ENCODE peak calls at places on chromosomes 7 and 10, in nine cellular contexts. O is neural crest cell, F is cardiac fibroblast, R is AG09319, A is GM12865, Z is GM12878, U is A549, G is endothelial cell, H is astrocyte of the spinal cord. K is an unnamed sample.

GRCh38 chr10:29057712-29058426 is 231.0 kb upstream of the LYZL1 start:
- DNase-seq in R (no peak), F (no peak), U (no peak), H (no peak), O (no peak), Z (no peak), G (no peak), A (no peak), K (no peak)

GRCh38 chr7:36606442-36607205 is 117.7 kb downstream of the AOAH start:
- DNase-seq in R (no peak), Z (no peak), H (no peak), U (no peak), G (no peak), A (no peak), F (no peak), O (no peak), K (no peak)

GRCh38 chr7:113209449-113210203 is 91.3 kb upstream of the SMIM30 start:
- DNase-seq in O (no peak), Z (no peak), F (peak), U (no peak), G (no peak), H (peak), R (no peak), A (no peak), K (peak)

GRCh38 chr7:110148054-110148453 is 942.9 kb upstream of the LRRN3 start:
- DNase-seq in G (no peak), H (no peak), Z (no peak), F (no peak), A (no peak), R (no peak), U (no peak), O (no peak), K (no peak)

GRCh38 chr10:113920819-113921345 is 66.4 kb downstream of the NHLRC2 start:
- DNase-seq in F (no peak), G (no peak), R (no peak), A (no peak), O (no peak), U (no peak), H (no peak), Z (no peak), K (no peak)

GRCh38 chr7:21916176-21916575 is 29.5 kb downstream of the CDCA7L start:
- DNase-seq in U (no peak), A (no peak), O (no peak), R (no peak), Z (no peak), F (no peak), H (no peak), G (no peak), K (no peak)

GRCh38 chr10:17206210-17206709 is 4.8 kb upstream of the TRDMT1 start:
- DNase-seq in H (peak), R (no peak), G (no peak), U (no peak), Z (no peak), A (peak), F (peak), O (no peak), K (peak)

GRCh38 chr10:58508316-58508715 is 4.4 kb upstream of the BICC1 start:
- DNase-seq in Z (no peak), U (no peak), O (no peak), F (peak), R (peak), H (no peak), G (no peak), A (no peak), K (peak)

GRCh38 chr10:73965890-73966768 is 31.8 kb upstream of the VCL start:
- DNase-seq in A (no peak), G (peak), O (peak), Z (no peak), R (peak), U (peak), H (peak), F (peak), K (peak)

GRCh38 chr7:96287168-96287567 is 34.7 kb downstream of the SLC25A13 start:
- DNase-seq in R (no peak), U (no peak), H (no peak), O (no peak), A (no peak), F (no peak), Z (no peak), G (no peak), K (no peak)

GRCh38 chr10:31142026-31142425 is 110.4 kb upstream of the ZNF438 start:
- DNase-seq in R (no peak), F (peak), G (no peak), H (peak), O (no peak), U (no peak), Z (no peak), A (no peak), K (peak)

GRCh38 chr10:71569775-71570588 is 149.6 kb downstream of the C10orf105 start:
- DNase-seq in U (peak), A (peak), Z (no peak), G (peak), F (peak), O (peak), R (no peak), H (peak), K (peak)

GRCh38 chr7:53383131-53383530 is 347.7 kb downstream of the POM121L12 start:
- DNase-seq in G (no peak), H (peak), Z (no peak), R (no peak), U (no peak), A (no peak), F (peak), O (no peak), K (no peak)

GRCh38 chr10:7035111-7035761 is 375.6 kb downstream of the SFMBT2 start:
- DNase-seq in R (no peak), A (no peak), F (no peak), H (no peak), O (no peak), G (no peak), U (no peak), Z (no peak), K (no peak)

GRCh38 chr10:43229208-43230061 is 37.4 kb downstream of the RASGEF1A start:
- DNase-seq in H (no peak), A (no peak), U (peak), O (no peak), R (no peak), Z (no peak), G (peak), F (no peak), K (no peak)

GRCh38 chr7:70635633-70636032 is 496.3 kb upstream of the GALNT17 start:
- DNase-seq in O (no peak), R (no peak), Z (no peak), U (no peak), H (no peak), A (no peak), F (no peak), G (no peak), K (no peak)

GRCh38 chr7:1886361-1887064 is 216.4 kb downstream of the ELFN1 start:
- DNase-seq in Z (no peak), G (no peak), A (no peak), O (no peak), F (no peak), U (no peak), R (no peak), H (no peak), K (no peak)

GRCh38 chr10:44376504-44377099 is 8.3 kb downstream of the CXCL12 start:
- DNase-seq in O (no peak), H (no peak), R (no peak), G (no peak), F (peak), U (no peak), Z (no peak), A (no peak), K (no peak)

GRCh38 chr10:102065561-102066420 is 642 bp downstream of the HPS6 start:
- DNase-seq in G (peak), Z (no peak), R (no peak), O (peak), A (peak), H (no peak), F (peak), U (peak), K (peak)

GRCh38 chr10:103859161-103860141 is 4.1 kb upstream of the SH3PXD2A start:
- DNase-seq in H (peak), G (peak), R (no peak), O (peak), Z (peak), U (peak), F (peak), A (peak), K (peak)

GRCh38 chr10:99374972-99375371 is 45.8 kb downstream of the CNNM1 start:
- DNase-seq in U (no peak), F (no peak), R (no peak), H (no peak), A (no peak), G (no peak), Z (no peak), O (no peak), K (no peak)

GRCh38 chr7:132655071-132655761 is 78.9 kb upstream of the PLXNA4 start:
- DNase-seq in R (no peak), Z (no peak), O (no peak), H (peak), U (no peak), F (peak), A (peak), G (peak), K (no peak)

GRCh38 chr10:127236266-127236665 is 39.9 kb upstream of the INSYN2A start:
- DNase-seq in H (no peak), U (no peak), A (no peak), F (no peak), R (no peak), Z (no peak), G (no peak), O (no peak), K (no peak)

GRCh38 chr10:17175551-17175950 is 25.9 kb downstream of the TRDMT1 start:
- DNase-seq in A (no peak), U (no peak), G (no peak), R (no peak), F (peak), O (no peak), Z (no peak), H (peak), K (peak)

DNA sequence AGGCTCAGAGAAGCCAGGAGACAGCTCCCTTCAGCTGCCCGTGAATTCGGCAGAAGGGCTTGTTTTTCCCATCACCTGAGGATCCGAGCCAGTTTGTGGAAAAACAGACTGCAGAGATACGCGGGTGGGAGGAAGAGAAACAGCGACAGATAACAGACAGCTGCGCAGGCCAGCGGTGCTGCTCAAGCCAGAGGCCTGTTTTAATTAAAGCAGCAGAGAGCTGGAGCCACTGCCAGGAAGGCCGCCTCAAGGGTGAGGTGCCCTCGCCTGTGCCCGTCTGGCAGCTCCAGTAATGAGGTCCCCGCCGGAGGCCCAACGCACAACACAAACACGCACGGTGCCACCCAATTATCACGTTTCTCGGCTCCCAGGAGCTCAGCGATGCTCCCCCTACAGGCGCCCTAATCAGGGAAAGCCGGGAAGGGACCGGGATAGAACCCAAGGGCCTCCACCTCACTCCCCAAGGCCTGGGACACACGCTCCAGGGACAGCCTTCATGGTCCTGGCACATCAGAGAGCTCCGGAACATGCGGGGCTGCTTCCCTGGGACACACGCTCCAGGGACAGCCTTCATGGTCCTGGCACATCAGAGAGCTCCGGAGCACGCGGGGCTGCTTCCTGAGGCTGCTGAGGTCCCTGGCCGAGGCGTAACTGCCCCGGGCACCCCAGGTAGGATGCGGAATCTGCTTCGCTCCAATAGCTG is 60.6 kb upstream of the DNAAF5 start:
- DNase-seq in R (no peak), G (no peak), O (no peak), H (no peak), A (no peak), U (no peak), Z (no peak), F (no peak), K (no peak)
- TF ChIP-seq CTCF in R (peak), G (no peak), O (no peak), H (peak), A (no peak), U (no peak), Z (no peak), F (peak), K (peak)

GRCh38 chr7:129940329-129940728 is 12.4 kb downstream of the UBE2H start:
- DNase-seq in H (no peak), G (no peak), U (no peak), O (no peak), F (no peak), Z (no peak), R (no peak), A (no peak), K (no peak)

GRCh38 chr7:129943352-129943751 is 9.4 kb downstream of the UBE2H start:
- DNase-seq in R (no peak), F (no peak), O (no peak), U (no peak), Z (no peak), H (no peak), G (no peak), A (no peak), K (no peak)

GRCh38 chr7:129939881-129940280 is 12.9 kb downstream of the UBE2H start:
- DNase-seq in A (no peak), O (no peak), Z (no peak), G (no peak), R (no peak), H (no peak), F (no peak), U (no peak), K (no peak)
- TF ChIP-seq CTCF in A (no peak), O (no peak), Z (no peak), G (no peak), R (no peak), H (no peak), F (no peak), U (no peak), K (no peak)

GRCh38 chr7:34675749-34676374 is 17.8 kb downstream of the NPSR1 start:
- DNase-seq in H (peak), O (no peak), G (peak), A (peak), F (peak), U (peak), R (no peak), Z (peak), K (no peak)
- TF ChIP-seq CTCF in H (peak), O (peak), G (peak), A (peak), F (peak), U (peak), R (peak), Z (peak), K (peak)

DNA sequence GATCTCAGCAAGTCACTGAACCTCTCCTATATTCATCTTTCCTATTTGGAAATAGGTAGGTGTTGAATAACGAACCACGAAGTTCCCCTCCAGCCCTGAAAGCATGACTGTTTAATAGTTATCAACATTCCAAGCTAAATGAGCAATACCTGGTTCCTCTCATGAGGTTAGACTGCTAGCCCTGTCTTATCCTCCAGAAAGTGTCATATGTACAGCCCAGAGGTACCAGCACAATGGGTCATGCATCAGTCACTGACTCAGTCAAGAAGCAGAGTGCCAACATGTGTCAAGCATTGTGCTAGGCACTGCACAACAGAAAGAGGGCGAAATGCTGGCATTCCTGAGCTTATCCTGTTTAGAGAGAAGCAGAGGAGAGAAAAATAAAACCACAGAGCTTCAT is 70.0 kb downstream of the AMPH start:
- DNase-seq in U (no peak), O (no peak), H (no peak), G (no peak), A (no peak), Z (no peak), R (no peak), F (no peak), K (peak)
- TF ChIP-seq CTCF in U (no peak), O (no peak), H (no peak), G (no peak), A (no peak), Z (no peak), R (no peak), F (no peak), K (no peak)

K was measured in HFFc6.